ENCODE peak calls at places on chromosomes 1 and 21, in four cellular contexts. One of them, this sample, is unnamed.

GRCh38 chr21:41899431-41900202 is 20.5 kb upstream of the PRDM15 start:
- DNase-seq in K562: no peak
- DNase-seq in GM12878: no peak
- DNase-seq in H1: no peak
- DNase-seq in this sample: no peak

GRCh38 chr21:39096754-39097153 is 86.5 kb downstream of the PSMG1 start:
- DNase-seq in K562: no peak
- DNase-seq in GM12878: no peak
- DNase-seq in H1: peak
- DNase-seq in this sample: no peak

GRCh38 chr1:56837244-56837926 is 17.2 kb upstream of the C8A start:
- DNase-seq in GM12878: no peak
- DNase-seq in K562: no peak
- DNase-seq in H1: no peak
- DNase-seq in this sample: no peak

GRCh38 chr1:201656670-201657032 is 117.7 kb downstream of the NAV1 start:
- DNase-seq in H1: no peak
- DNase-seq in K562: no peak
- DNase-seq in GM12878: no peak
- DNase-seq in this sample: peak

GRCh38 chr1:234108921-234109320 is 204.4 kb downstream of the SLC35F3 start:
- DNase-seq in GM12878: no peak
- DNase-seq in K562: no peak
- DNase-seq in H1: no peak
- DNase-seq in this sample: peak

GRCh38 chr1:6783956-6784559 is 1.2 kb upstream of the CAMTA1 start:
- DNase-seq in K562: no peak
- DNase-seq in H1: no peak
- DNase-seq in GM12878: no peak
- DNase-seq in this sample: no peak

GRCh38 chr21:27525780-27526179 is 558.9 kb upstream of the ADAMTS5 start:
- DNase-seq in GM12878: no peak
- DNase-seq in H1: no peak
- DNase-seq in K562: no peak
- DNase-seq in this sample: no peak

GRCh38 chr1:30513396-30514136 is 209.8 kb downstream of the MATN1 start:
- DNase-seq in GM12878: no peak
- DNase-seq in K562: no peak
- DNase-seq in H1: peak
- DNase-seq in this sample: no peak

GRCh38 chr21:34298797-34299539 is 64.8 kb upstream of the KCNE2 start:
- DNase-seq in H1: no peak
- DNase-seq in GM12878: no peak
- DNase-seq in K562: no peak
- DNase-seq in this sample: no peak

GRCh38 chr1:85025940-85026339 is 22.4 kb downstream of the MCOLN3 start:
- DNase-seq in H1: no peak
- DNase-seq in K562: no peak
- DNase-seq in GM12878: no peak
- DNase-seq in this sample: no peak
- TF ChIP-seq CHD1 in H1: no peak
- TF ChIP-seq CHD1 in K562: no peak
- TF ChIP-seq CHD1 in GM12878: no peak
- TF ChIP-seq CHD1 in this sample: no peak

DNA sequence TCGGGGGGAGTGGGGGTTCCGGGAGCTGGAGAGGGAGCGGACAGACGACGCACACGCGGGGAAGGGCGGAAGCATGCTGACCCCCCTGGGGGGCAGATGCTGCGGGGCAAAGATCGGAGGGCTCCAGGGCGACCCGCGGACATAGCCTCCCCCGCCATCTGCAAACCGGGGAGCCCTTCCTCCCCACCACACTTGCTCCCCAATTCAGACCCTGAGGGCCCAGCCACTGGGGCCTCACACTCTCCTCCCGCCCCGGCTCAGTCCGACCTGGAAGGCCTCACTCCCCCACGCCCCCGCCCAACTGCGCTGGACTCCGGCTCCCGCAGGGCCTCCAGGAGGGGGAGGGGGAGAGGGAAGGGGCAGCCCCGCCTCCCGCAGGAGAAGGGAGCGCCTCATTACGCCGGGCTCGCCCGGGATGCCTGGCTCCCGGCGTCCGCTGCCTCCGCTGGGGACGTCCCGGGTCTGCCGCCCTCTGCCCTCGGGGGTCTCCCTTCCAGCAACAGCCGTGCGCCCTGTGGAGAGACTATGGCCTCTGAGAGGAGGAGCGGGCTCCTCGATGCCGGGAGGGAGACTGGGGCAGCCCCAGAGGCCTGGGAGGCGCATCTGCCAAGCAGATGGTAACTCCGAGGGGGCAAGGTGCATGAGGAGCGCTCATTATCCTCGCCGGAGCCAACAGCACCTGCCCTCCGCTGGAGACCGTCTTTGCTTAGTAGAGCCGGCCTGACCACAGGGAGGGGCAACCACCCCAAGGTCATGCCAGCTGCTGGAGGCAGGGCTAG is 636 bp upstream of the CAMK2N1 start:
- DNase-seq in GM12878: no peak
- DNase-seq in K562: peak
- DNase-seq in H1: peak
- DNase-seq in this sample: peak
- TF ChIP-seq POLR2A in GM12878: no peak
- TF ChIP-seq POLR2A in K562: peak
- TF ChIP-seq POLR2A in H1: peak
- TF ChIP-seq POLR2A in this sample: peak

GRCh38 chr1:31643976-31644559 is 608 bp downstream of the PEF1 start:
- DNase-seq in GM12878: no peak
- DNase-seq in H1: no peak
- DNase-seq in K562: no peak
- DNase-seq in this sample: no peak
- TF ChIP-seq CHD1 in GM12878: no peak
- TF ChIP-seq CHD1 in H1: no peak
- TF ChIP-seq CHD1 in K562: peak
- TF ChIP-seq CHD1 in this sample: no peak

GRCh38 chr1:203278087-203278884 is 27.0 kb upstream of the BTG2 start:
- DNase-seq in K562: no peak
- DNase-seq in H1: peak
- DNase-seq in GM12878: no peak
- DNase-seq in this sample: peak
- TF ChIP-seq POLR2A in K562: no peak
- TF ChIP-seq POLR2A in H1: no peak
- TF ChIP-seq POLR2A in GM12878: peak
- TF ChIP-seq POLR2A in this sample: peak

DNA sequence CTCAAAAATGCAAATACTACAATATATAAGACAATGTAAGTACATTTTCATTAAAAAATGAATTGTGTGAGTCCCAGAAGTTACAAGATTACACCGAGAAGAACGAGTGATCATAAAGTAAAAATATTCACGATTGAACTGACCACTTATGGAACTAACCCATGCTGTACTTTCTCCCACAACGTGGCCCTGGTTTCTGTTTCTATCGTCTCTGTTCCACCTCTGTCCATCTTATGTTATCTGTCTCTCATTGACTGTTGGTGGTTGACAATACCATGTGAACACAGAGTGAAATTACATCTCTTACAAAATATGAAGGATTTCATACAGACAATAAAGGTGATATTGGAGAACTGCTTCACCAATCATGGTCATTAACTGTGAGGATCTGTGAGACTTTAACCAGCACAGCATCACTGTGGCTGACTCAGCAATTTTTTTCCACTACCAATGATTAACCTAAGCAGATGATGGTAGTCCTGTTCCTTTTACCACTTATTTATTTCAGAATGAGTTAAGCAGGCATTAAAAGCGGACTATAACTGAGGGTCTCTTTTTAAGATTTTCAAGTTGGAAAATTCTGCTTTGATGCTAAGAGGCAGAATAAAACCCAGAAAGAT is 165.1 kb downstream of the TGFB2 start:
- DNase-seq in GM12878: no peak
- DNase-seq in K562: no peak
- DNase-seq in H1: no peak
- DNase-seq in this sample: no peak
- TF ChIP-seq CHD1 in GM12878: no peak
- TF ChIP-seq CHD1 in K562: no peak
- TF ChIP-seq CHD1 in H1: no peak
- TF ChIP-seq CHD1 in this sample: no peak

GRCh38 chr1:119379117-119379516 is 10.5 kb downstream of the HAO2 start:
- DNase-seq in K562: no peak
- DNase-seq in GM12878: no peak
- DNase-seq in H1: no peak
- DNase-seq in this sample: no peak
- TF ChIP-seq POLR2A in K562: no peak
- TF ChIP-seq POLR2A in GM12878: no peak
- TF ChIP-seq POLR2A in H1: no peak
- TF ChIP-seq POLR2A in this sample: no peak